ENCODE peak calls at places on chromosomes 3 and 15, in seven cellular contexts. K, A, W, O, R, B and U are unnamed samples.

GRCh38 chr3:4228295-4228694 is 74.9 kb upstream of the SETMAR start:
- DNase-seq in B (no peak), A (no peak), O (no peak), W (no peak), K (no peak), R (no peak), U (no peak)

GRCh38 chr15:82810863-82811421 is 1.5 kb downstream of the WHAMM start:
- DNase-seq in R (no peak), A (no peak), K (no peak), O (no peak), W (no peak), B (no peak), U (no peak)

GRCh38 chr3:186361612-186362408 is at the start of gene DGKG:
- DNase-seq in R (peak; percentile 91), A (peak; percentile 9), B (peak; percentile 81), O (peak; percentile 80), K (peak; percentile 72), W (peak; percentile 76), U (no peak)

GRCh38 chr15:98903377-98904018 is 104.1 kb downstream of the PGPEP1L start:
- DNase-seq in R (no peak), O (no peak), W (no peak), K (no peak), A (peak; percentile 49), B (no peak), U (no peak)

GRCh38 chr3:9776896-9777694 is 7.3 kb upstream of the CAMK1 start:
- DNase-seq in K (no peak), W (no peak), R (peak; percentile 47), B (no peak), A (no peak), O (no peak), U (no peak)

GRCh38 chr15:65374831-65375401 is 2.9 kb downstream of the IGDCC3 start:
- DNase-seq in B (no peak), O (peak; percentile 28), W (no peak), K (no peak), R (peak; percentile 50), A (no peak), U (no peak)

GRCh38 chr3:114892880-114893279 is 254.2 kb downstream of the ZBTB20 start:
- DNase-seq in W (peak; percentile 61), B (no peak), O (no peak), K (no peak), R (no peak), A (no peak), U (no peak)

GRCh38 chr15:29046281-29046810 is 160.6 kb downstream of the APBA2 start:
- DNase-seq in O (no peak), W (no peak), B (no peak), R (no peak), K (no peak), A (no peak), U (no peak)

GRCh38 chr3:180416111-180416541 is 185.8 kb upstream of the TTC14 start:
- DNase-seq in R (no peak), B (no peak), W (no peak), K (no peak), A (no peak), O (no peak), U (peak; percentile 22)

GRCh38 chr15:73982251-73982962 is 9.7 kb downstream of the STOML1 start:
- DNase-seq in B (peak; percentile 94), K (peak; percentile 87), A (peak; percentile 92), W (peak; percentile 56), R (peak; percentile 96), O (no peak), U (peak; percentile 84)

GRCh38 chr15:100997442-100997841 is 78.3 kb downstream of the LRRK1 start:
- DNase-seq in K (no peak), B (no peak), O (no peak), A (no peak), W (no peak), R (no peak), U (no peak)

GRCh38 chr3:14598143-14598569 is 53.4 kb upstream of the CCDC174 start:
- DNase-seq in B (no peak), R (no peak), K (no peak), A (peak; percentile 57), O (no peak), W (no peak), U (peak; percentile 43)

GRCh38 chr3:20054549-20054987 is 14.3 kb downstream of the KAT2B start:
- DNase-seq in O (no peak), R (no peak), K (peak; percentile 57), B (no peak), W (peak; percentile 54), A (peak; percentile 72), U (no peak)

DNA sequence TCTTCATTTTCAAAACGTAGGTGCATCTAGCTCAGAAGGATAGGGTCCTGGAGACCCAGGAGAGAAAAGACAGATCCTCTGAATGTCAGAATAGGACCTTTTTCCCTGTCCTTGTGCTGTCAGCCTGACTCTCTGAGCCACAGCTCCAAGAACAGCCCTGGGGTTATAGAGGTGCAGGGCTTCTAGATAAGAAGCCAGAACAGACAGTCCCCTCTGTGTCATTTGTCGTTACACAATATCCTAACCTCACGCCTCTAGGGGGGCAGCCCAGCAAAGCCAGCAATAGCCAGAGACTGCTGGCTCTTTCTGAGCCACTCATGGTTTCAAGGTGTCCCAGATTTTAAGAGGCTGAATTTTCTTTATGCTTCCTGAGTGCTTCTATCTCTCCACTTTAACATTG is 153.2 kb upstream of the THBS1 start:
- DNase-seq in B (no peak), O (no peak), W (no peak), R (no peak), K (no peak), A (no peak), U (no peak)
- H3K27ac ChIP-seq in B (peak overlapping the region; percentile 84), O (no peak overlapping the region), W (no peak overlapping the region), R (no peak overlapping the region), K (peak overlapping the region; percentile 76), A (peak overlapping the region; percentile 15), U (no peak overlapping the region)

DNA sequence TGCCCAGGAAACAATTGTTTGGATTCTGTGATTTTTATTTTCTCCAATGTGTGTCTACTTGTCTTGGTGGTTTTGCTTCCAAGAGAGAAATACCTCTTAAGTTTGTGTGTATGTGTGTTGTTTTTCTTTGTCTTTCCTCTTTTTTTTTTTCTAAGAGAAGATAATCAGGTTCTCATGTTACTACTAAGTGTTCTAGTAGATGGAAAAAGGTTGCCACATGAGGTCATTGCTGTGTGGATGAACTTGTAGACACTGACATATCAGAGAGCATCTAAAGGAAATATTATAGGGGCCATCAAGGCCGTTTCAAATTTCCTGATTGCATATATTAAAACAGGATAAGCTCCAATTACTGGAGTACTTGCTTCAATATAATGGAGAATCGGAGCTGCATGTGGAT is 747.4 kb downstream of the NR2F2 start:
- DNase-seq in O (no peak), B (no peak), K (no peak), W (no peak), R (no peak), A (no peak), U (no peak)
- H3K4me1 ChIP-seq in O (no peaks in the 10 kb centered on the region), B (no peaks in the 10 kb centered on the region), K (no peaks in the 10 kb centered on the region), W (no peaks in the 10 kb centered on the region), R (no peaks in the 10 kb centered on the region), A (peaks cover 18% of the 10 kb centered on the region), U (peaks cover 18% of the 10 kb centered on the region)

DNA sequence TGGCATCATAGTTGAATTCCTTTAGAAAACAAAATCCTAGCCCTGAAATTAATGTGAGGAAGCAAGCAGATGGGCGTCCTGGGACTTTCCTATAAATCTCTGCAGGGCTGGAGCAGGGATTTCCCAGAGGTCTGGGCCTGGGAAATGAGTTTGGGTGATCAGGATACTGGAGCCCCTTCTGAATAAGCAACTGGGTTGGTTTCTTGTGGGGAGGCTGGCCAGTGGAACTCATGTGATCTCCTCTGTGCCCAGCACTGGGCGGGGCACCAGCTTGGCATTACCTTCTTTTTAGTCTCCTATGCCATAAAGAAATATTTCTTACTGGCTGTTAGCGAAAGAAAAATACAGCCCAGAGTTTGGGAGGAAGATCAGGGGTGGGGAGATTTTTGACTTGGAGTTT is 1.7 kb downstream of the THSD4 start:
- DNase-seq in O (no peak), W (no peak), K (peak; percentile 50), A (no peak), R (peak; percentile 80), B (no peak), U (no peak)
- H3K27ac ChIP-seq in O (peak overlapping the region; percentile 77), W (peak overlapping the region; percentile 83), K (peak overlapping the region; percentile 95), A (no peak overlapping the region), R (peak overlapping the region; percentile 5), B (peak overlapping the region; percentile 57), U (no peak overlapping the region)

DNA sequence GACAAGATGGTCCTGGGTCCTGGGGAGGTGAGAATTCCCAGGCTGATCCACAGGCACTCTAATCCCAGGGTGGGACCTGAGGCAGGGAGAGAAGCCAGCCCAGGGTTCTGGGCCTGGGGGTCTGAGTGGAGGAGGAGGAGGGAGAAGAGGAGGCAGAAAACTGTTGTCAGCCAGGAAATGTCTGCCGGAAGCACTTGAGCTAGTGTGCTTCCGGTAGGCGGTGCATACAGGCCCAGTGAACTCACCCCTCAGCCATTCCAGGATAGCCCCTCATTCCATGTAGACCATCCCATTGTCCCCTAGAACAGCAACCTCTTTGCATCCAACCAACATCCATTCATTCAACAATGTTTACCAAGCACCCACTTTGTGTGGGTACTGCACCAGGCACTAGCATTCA is 47.9 kb upstream of the LCTL start:
- DNase-seq in K (no peak), W (no peak), O (no peak), R (no peak), A (no peak), B (no peak), U (no peak)
- H3K4me1 ChIP-seq in K (peaks cover 55% of the 10 kb centered on the region), W (peaks cover 9% of the 10 kb centered on the region), O (no peaks in the 10 kb centered on the region), R (no peaks in the 10 kb centered on the region), A (peaks cover 11% of the 10 kb centered on the region), B (peaks cover 7% of the 10 kb centered on the region), U (peaks cover 8% of the 10 kb centered on the region)

GRCh38 chr3:127717357-127718243 is 44.8 kb downstream of the ABTB1 start:
- DNase-seq in W (no peak), A (no peak), B (peak; percentile 56), K (no peak), R (no peak), O (peak; percentile 17), U (no peak)
- H3K27ac ChIP-seq in W (no peak overlapping the region), A (no peak overlapping the region), B (peak overlapping the region; percentile 21), K (peak overlapping the region; percentile 78), R (no peak overlapping the region), O (no peak overlapping the region), U (no peak overlapping the region)

DNA sequence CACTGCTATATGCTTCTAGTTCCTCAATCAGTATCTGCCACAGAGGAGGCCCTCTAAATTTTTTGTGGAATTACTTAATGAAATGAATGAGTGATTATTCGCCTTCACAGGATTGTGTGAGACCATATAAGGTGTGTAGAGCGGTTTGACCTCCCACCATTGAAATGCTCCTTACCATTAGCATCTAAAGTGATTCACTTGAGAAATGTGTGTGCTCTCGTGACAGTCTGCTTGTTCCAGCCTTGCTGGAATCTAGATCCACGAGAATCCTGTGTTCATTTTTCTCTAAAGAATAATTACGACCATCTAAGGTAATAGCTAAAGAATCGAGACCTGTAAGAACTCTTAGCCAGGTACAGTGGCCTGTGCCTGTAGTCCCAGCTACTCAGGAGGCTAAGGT is 126.9 kb downstream of the FNDC3B start:
- DNase-seq in O (no peak), K (no peak), W (no peak), R (no peak), A (no peak), B (no peak), U (no peak)
- H3K4me1 ChIP-seq in O (peaks cover 8% of the 10 kb centered on the region), K (peaks cover 52% of the 10 kb centered on the region), W (peaks cover 36% of the 10 kb centered on the region), R (peaks cover 8% of the 10 kb centered on the region), A (peaks cover 8% of the 10 kb centered on the region), B (peaks cover 10% of the 10 kb centered on the region), U (peaks cover 26% of the 10 kb centered on the region)

GRCh38 chr3:149553781-149554451 is 79.4 kb downstream of the TM4SF4 start:
- DNase-seq in R (no peak), K (peak; percentile 60), W (peak; percentile 39), B (peak; percentile 67), O (no peak), A (peak; percentile 92), U (no peak)
- H3K27ac ChIP-seq in R (peak overlapping the region; percentile 79), K (peak overlapping the region; percentile 56), W (peak overlapping the region; percentile 86), B (peak overlapping the region; percentile 86), O (peak overlapping the region; percentile 86), A (peak overlapping the region; percentile 86), U (peak overlapping the region; percentile 3)